ENCODE peak calls at places on chromosomes 13 and 19, in four cellular contexts. M is BJ, P is brain microvascular endothelial cell, E is HL-60. W is an unnamed sample.

GRCh38 chr13:99501952-99502310 is 659 bp downstream of the TM9SF2 start:
- DNase-seq in P (peak), E (no peak), M (no peak), W (peak)

GRCh38 chr13:70580825-70581224 is 472.6 kb upstream of the KLHL1 start:
- DNase-seq in P (no peak), E (no peak), M (no peak), W (no peak)

GRCh38 chr19:16161848-16162247 is 11.5 kb downstream of the CIB3 start:
- DNase-seq in M (no peak), E (no peak), P (peak), W (peak)

GRCh38 chr13:77749481-77749880 is 52.0 kb downstream of the SLAIN1 start:
- DNase-seq in M (no peak), E (no peak), P (no peak), W (no peak)

GRCh38 chr13:29817604-29818378 is 32.6 kb downstream of the UBL3 start:
- DNase-seq in E (peak), M (no peak), P (no peak), W (no peak)

GRCh38 chr13:74210693-74211393 is 76.6 kb upstream of the KLF12 start:
- DNase-seq in M (peak), P (peak), E (no peak), W (peak)

GRCh38 chr13:96020155-96020575 is 33.0 kb downstream of the UGGT2 start:
- DNase-seq in E (no peak), P (peak), M (no peak), W (peak)

GRCh38 chr13:73922728-73923393 is 211.3 kb downstream of the KLF12 start:
- DNase-seq in M (no peak), P (peak), E (no peak), W (no peak)

GRCh38 chr13:21060827-21061076 is 634 bp downstream of the LATS2 start:
- DNase-seq in P (no peak), E (no peak), M (no peak), W (no peak)

GRCh38 chr19:33208371-33208770 is 14.2 kb downstream of the LRP3 start:
- DNase-seq in E (no peak), M (no peak), P (no peak), W (no peak)

GRCh38 chr19:47109177-47109540 is 4.4 kb downstream of the ZC3H4 start:
- DNase-seq in M (no peak), E (no peak), P (no peak), W (no peak)

GRCh38 chr19:47107953-47108746 is 5.4 kb downstream of the ZC3H4 start:
- DNase-seq in P (no peak), M (no peak), E (no peak), W (no peak)

GRCh38 chr19:47111081-47111589 is 2.4 kb downstream of the ZC3H4 start:
- DNase-seq in M (no peak), E (peak), P (no peak), W (no peak)

GRCh38 chr19:47110521-47111080 is 3.0 kb downstream of the ZC3H4 start:
- DNase-seq in E (no peak), M (no peak), P (no peak), W (no peak)

GRCh38 chr19:47109541-47110375 is 3.8 kb downstream of the ZC3H4 start:
- DNase-seq in M (no peak), E (peak), P (peak), W (peak)
- H3K4me3 ChIP-seq in M (peak), E (peak), P (peak), W (peak)

DNA sequence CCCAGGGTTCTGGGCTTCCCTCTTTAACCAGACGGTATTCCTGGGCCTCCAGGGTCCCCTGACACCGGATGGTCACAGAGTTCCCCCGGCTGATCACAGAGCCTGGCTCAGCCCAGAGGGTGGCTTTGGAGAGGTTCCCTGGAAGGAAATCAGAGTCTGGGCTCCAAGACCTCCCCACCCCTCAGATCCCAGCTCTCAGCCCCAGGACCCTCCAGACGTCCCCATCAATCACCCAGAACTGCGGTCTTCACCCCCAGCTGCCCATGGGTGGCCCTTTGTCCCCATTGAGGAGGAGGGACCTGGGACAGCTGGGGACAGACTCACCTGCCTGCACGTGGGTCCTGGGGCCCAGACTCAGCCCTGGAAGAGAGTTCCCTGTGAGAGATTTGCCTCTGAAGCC is 955 bp downstream of the LILRA5 start:
- DNase-seq in P (no peak), E (no peak), M (no peak), W (no peak)
- H3K4me3 ChIP-seq in P (no peak), E (no peak), M (no peak), W (no peak)

GRCh38 chr19:41426952-41427646 is at the start of gene B3GNT8:
- DNase-seq in P (peak), M (no peak), E (peak), W (peak)
- H3K4me3 ChIP-seq in P (peak), M (peak), E (peak), W (peak)

GRCh38 chr19:39246951-39247669 is 1.5 kb downstream of the IFNL4 start:
- DNase-seq in M (no peak), P (no peak), E (no peak), W (no peak)
- H3K4me3 ChIP-seq in M (no peak), P (no peak), E (no peak), W (no peak)

DNA sequence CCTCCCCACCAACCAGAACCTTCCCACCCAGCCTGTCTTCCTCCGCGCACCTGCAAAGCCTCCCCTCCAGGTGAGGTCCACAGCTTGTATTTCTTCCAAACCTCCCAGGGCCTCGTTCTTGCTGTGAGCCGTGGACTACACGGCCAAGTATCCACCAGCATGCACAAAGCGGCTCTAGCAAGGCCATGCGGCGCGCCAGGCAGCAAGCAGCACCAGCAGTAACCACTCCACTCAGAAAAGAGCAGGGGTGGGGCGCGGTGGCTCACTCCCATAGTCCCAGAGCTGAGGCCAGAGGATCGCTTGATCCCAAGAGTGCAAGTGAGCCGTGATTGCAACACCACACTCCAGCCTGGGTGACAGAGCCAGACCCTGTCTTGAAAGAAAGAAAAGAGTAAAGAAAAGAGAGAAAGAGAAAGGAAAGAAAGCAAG is 4.7 kb downstream of the CCDC8 start:
- DNase-seq in P (no peak), E (no peak), M (no peak), W (peak)
- H3K4me3 ChIP-seq in P (no peak), E (no peak), M (no peak), W (peak)

GRCh38 chr19:50843701-50844221 is 10.4 kb upstream of the KLK15 start:
- DNase-seq in P (no peak), E (no peak), M (no peak), W (no peak)

GRCh38 chr19:50843205-50843604 is 9.8 kb upstream of the KLK15 start:
- DNase-seq in E (no peak), M (no peak), P (no peak), W (no peak)

GRCh38 chr19:50842130-50842529 is 8.8 kb upstream of the KLK15 start:
- DNase-seq in M (no peak), E (no peak), P (no peak), W (no peak)

GRCh38 chr19:50839712-50840655 is 6.6 kb upstream of the KLK15 start:
- DNase-seq in E (no peak), P (no peak), M (no peak), W (no peak)

GRCh38 chr19:50844296-50844935 is 10.3 kb upstream of the KLK3 start:
- DNase-seq in M (no peak), P (no peak), E (no peak), W (no peak)
- H3K4me3 ChIP-seq in M (no peak), P (no peak), E (no peak), W (no peak)

GRCh38 chr13:113758651-113759524 is at the start of gene TMEM255B:
- DNase-seq in P (peak), E (no peak), M (no peak), W (peak)
- H3K4me3 ChIP-seq in P (peak), E (peak), M (peak), W (peak)

GRCh38 chr19:2942928-2943640 is 1.7 kb downstream of the ZNF77 start:
- DNase-seq in P (no peak), E (no peak), M (no peak), W (no peak)

GRCh38 chr19:2945575-2946184 is 909 bp upstream of the ZNF77 start:
- DNase-seq in M (no peak), E (no peak), P (no peak), W (no peak)

GRCh38 chr19:2944775-2945574 is at the start of gene ZNF77:
- DNase-seq in P (peak), M (peak), E (peak), W (peak)

GRCh38 chr19:2949939-2950285 is 5.1 kb upstream of the ZNF77 start:
- DNase-seq in P (peak), M (no peak), E (no peak), W (peak)

GRCh38 chr19:2944403-2944774 is 382 bp downstream of the ZNF77 start:
- DNase-seq in P (no peak), M (no peak), E (no peak), W (no peak)
- H3K4me3 ChIP-seq in P (peak), M (peak), E (peak), W (peak)

W was measured in fibroblast of villous mesenchyme.